ENCODE peak calls at places on chromosomes 1 and 21, in seven cellular contexts. D, E, O, A, F, W and Y are unnamed samples.

GRCh38 chr1:174060090-174060489 is 37.9 kb upstream of the RC3H1 start:
- DNase-seq in D (no peak), E (no peak), O (no peak), A (no peak), F (no peak), W (no peak), Y (no peak)

GRCh38 chr1:234737915-234738314 is 127.9 kb upstream of the IRF2BP2 start:
- DNase-seq in D (peak), E (no peak), O (no peak), A (no peak), F (no peak), W (no peak), Y (no peak)

GRCh38 chr21:14543983-14544382 is 2.1 kb downstream of the SAMSN1 start:
- DNase-seq in D (no peak), E (no peak), O (no peak), A (no peak), F (no peak), W (no peak), Y (no peak)

GRCh38 chr1:172180886-172181285 is 239.6 kb upstream of the C1orf105 start:
- DNase-seq in D (peak), E (no peak), O (no peak), A (peak), F (no peak), W (no peak), Y (no peak)

GRCh38 chr1:82366694-82367093 is 566.0 kb downstream of the ADGRL2 start:
- DNase-seq in D (no peak), E (no peak), O (no peak), A (no peak), F (no peak), W (no peak), Y (no peak)

GRCh38 chr1:179380299-179380698 is 14.5 kb downstream of the AXDND1 start:
- DNase-seq in D (no peak), E (no peak), O (no peak), A (no peak), F (no peak), W (no peak), Y (no peak)

GRCh38 chr1:16351449-16351993 is 759 bp downstream of the FBXO42 start:
- DNase-seq in D (peak), E (no peak), O (peak), A (no peak), F (no peak), W (no peak), Y (no peak)

GRCh38 chr1:234978397-234979291 is 150.0 kb downstream of the TOMM20 start:
- DNase-seq in D (no peak), E (peak), O (peak), A (peak), F (peak), W (no peak), Y (peak)

GRCh38 chr1:7650801-7651200 is 120.3 kb upstream of the VAMP3 start:
- DNase-seq in D (peak), E (no peak), O (no peak), A (no peak), F (no peak), W (no peak), Y (no peak)

GRCh38 chr1:110477041-110477440 is 26.1 kb downstream of the PROK1 start:
- DNase-seq in D (no peak), E (peak), O (no peak), A (no peak), F (peak), W (no peak), Y (no peak)

GRCh38 chr1:91803847-91804545 is 82.0 kb downstream of the TGFBR3 start:
- DNase-seq in D (no peak), E (no peak), O (peak), A (peak), F (no peak), W (no peak), Y (peak)

GRCh38 chr1:197917813-197918646 is 858 bp downstream of the LHX9 start:
- DNase-seq in D (peak), E (no peak), O (no peak), A (no peak), F (peak), W (no peak), Y (no peak)

GRCh38 chr1:36133484-36133883 is 8.5 kb upstream of the COL8A2 start:
- DNase-seq in D (no peak), E (no peak), O (no peak), A (no peak), F (peak), W (no peak), Y (no peak)

GRCh38 chr1:240768979-240769378 is 157.0 kb upstream of the GREM2 start:
- DNase-seq in D (peak), E (no peak), O (no peak), A (no peak), F (no peak), W (no peak), Y (no peak)
- TF ChIP-seq REST in D (no peak), E (no peak), O (no peak), A (no peak), F (no peak), W (no peak), Y (no peak)

GRCh38 chr1:6246497-6247295 is 2.7 kb downstream of the HES3 start:
- DNase-seq in D (peak), E (peak), O (peak), A (no peak), F (peak), W (peak), Y (peak)
- TF ChIP-seq REST in D (no peak), E (no peak), O (peak), A (peak), F (no peak), W (peak), Y (no peak)

GRCh38 chr1:87685366-87686136 is 356.9 kb downstream of the LMO4 start:
- DNase-seq in D (peak), E (no peak), O (no peak), A (no peak), F (no peak), W (no peak), Y (no peak)
- TF ChIP-seq REST in D (no peak), E (no peak), O (no peak), A (no peak), F (no peak), W (no peak), Y (no peak)

DNA sequence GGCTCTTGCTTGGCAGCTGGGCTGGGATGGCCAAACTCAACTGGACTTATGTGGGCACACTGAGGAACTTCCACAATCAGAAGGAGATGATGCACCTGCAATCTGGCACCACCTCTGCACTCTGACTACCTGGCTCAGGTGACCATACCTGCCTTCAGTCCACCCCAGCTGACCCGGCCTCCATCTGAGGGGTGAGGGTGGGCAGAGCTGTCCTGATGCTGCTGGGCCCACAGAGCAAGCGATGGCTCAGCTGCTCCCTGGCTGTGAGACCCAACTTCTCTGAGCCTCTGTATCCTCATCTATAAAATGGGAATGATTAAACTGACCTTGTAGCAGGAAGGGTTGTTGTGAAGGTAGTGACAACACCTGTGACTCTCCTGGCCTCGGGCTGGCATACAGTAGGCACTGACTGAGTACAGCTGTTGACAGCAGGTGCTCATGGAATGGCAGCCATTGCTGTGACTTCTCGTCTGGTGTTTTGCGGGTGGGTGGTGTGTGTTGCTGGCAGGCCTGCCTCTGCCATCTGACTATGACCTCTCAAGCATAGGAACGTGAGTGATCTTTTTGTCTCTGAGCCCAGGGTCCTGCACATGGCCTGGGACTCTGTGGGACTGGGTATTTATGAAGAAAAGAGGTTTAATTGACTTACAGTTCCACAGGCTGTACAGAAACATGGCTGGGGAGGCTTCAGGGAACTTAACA is 438.5 kb downstream of the PTPRU start:
- DNase-seq in D (no peak), E (no peak), O (no peak), A (no peak), F (no peak), W (no peak), Y (no peak)
- TF ChIP-seq REST in D (no peak), E (no peak), O (no peak), A (no peak), F (no peak), W (no peak), Y (no peak)